ENCODE peak calls at places on chromosomes 13 and 19, in five cellular contexts. Z is fibroblast of the aortic adventitia, M is AG09309, P is lower leg skin, X is cardiac muscle cell. R is an unnamed sample.

GRCh38 chr19:55386515-55386947 is 799 bp downstream of the RPL28 start:
- DNase-seq in Z (no peak), M (no peak), P (no peak), X (no peak), R (no peak)

GRCh38 chr19:10603084-10603872 is 16.2 kb upstream of the AP1M2 start:
- DNase-seq in Z (no peak), M (no peak), P (peak), X (peak), R (no peak)

GRCh38 chr19:29517412-29517811 is 8.4 kb upstream of the VSTM2B start:
- DNase-seq in Z (no peak), M (no peak), P (no peak), X (no peak), R (peak)

GRCh38 chr19:41753936-41754529 is 1.3 kb upstream of the CEACAM6 start:
- DNase-seq in Z (peak), M (no peak), P (peak), X (peak), R (peak)

GRCh38 chr19:38658462-38659306 is 11.2 kb downstream of the ACTN4 start:
- DNase-seq in Z (peak), M (peak), P (no peak), X (peak), R (no peak)

GRCh38 chr19:22784051-22784450 is at the start of gene ZNF99:
- DNase-seq in Z (no peak), M (no peak), P (no peak), X (no peak), R (no peak)

GRCh38 chr19:16988661-16989060 is 37.9 kb downstream of the CPAMD8 start:
- DNase-seq in Z (no peak), M (no peak), P (no peak), X (no peak), R (no peak)

GRCh38 chr13:21338651-21339278 is 120.3 kb downstream of the ZDHHC20 start:
- DNase-seq in Z (no peak), M (no peak), P (peak), X (no peak), R (no peak)

GRCh38 chr13:44437356-44438233 is 64.0 kb downstream of the SERP2 start:
- DNase-seq in Z (peak), M (no peak), P (no peak), X (peak), R (no peak)

GRCh38 chr19:13849991-13850909 is 26.7 kb upstream of the NANOS3 start:
- DNase-seq in Z (peak), M (no peak), P (peak), X (peak), R (peak)

GRCh38 chr19:56721714-56722113 is 50.2 kb upstream of the ZNF835 start:
- DNase-seq in Z (no peak), M (no peak), P (no peak), X (no peak), R (no peak)

GRCh38 chr19:52190679-52191293 is 934 bp downstream of the PPP2R1A start:
- DNase-seq in Z (peak), M (no peak), P (peak), X (peak), R (peak)

GRCh38 chr19:10238172-10238783 is 7.1 kb upstream of the S1PR2 start:
- DNase-seq in Z (peak), M (no peak), P (peak), X (peak), R (no peak)

GRCh38 chr13:95641961-95642621 is 2.4 kb downstream of the DZIP1 start:
- DNase-seq in Z (peak), M (no peak), P (no peak), X (peak), R (peak)

GRCh38 chr13:93549326-93549855 is 322.8 kb downstream of the GPC6 start:
- DNase-seq in Z (peak), M (no peak), P (no peak), X (peak), R (no peak)

GRCh38 chr13:39023316-39023715 is 14.6 kb downstream of the PROSER1 start:
- DNase-seq in Z (peak), M (peak), P (no peak), X (peak), R (no peak)

GRCh38 chr19:48819366-48819816 is 8.6 kb upstream of the BCAT2 start:
- DNase-seq in Z (peak), M (peak), P (peak), X (peak), R (no peak)

GRCh38 chr19:14843587-14843986 is 5.1 kb downstream of the OR7A10 start:
- DNase-seq in Z (no peak), M (no peak), P (no peak), X (peak), R (no peak)

DNA sequence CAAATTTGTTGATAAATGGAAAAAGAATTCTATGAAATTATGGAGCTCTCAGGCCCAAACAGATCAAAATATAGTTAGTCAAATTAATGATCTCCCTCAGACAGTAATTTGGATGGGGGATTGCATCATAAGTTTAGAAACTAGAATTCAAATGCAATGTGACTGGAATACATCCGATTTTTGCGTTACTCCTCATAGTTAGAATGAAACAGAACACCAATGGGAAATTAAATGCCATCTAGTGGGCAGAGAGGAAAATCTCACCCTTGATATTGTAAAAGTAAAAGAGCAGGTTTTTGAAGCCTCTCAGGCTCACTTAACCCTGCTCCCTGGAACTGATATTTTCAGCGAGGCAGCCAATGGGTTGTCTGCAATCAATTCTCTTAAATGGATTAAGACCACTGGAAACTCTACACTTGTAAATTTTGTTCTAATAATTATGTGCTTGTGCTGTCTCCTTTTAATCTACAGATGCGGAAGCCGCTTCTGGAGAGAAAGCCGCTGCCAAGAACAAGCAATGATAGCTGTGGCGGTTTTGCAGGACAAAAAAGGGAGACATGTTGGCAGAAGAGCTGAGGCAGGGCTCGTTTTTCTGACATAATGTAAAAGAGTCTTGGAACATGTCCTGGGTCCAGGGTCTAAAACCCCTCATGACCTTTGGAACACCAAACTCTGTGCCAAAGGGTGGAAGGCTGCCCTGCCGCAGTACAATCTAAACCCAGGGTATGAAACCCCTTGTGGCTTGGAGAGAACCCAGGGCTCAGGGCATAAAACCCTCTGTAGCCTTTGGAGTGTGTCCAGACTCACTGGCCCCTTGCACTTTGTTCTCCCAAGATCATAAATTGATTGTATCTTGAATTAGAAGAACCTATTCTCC is 12.9 kb downstream of the ZNF417 start:
- DNase-seq in Z (peak), M (peak), P (peak), X (peak), R (no peak)
- TF ChIP-seq CTCF in Z (peak), M (peak), P (no peak), X (peak), R (peak)

GRCh38 chr13:24540236-24541126 is 27.9 kb upstream of the PARP4 start:
- DNase-seq in Z (no peak), M (no peak), P (no peak), X (peak), R (peak)
- TF ChIP-seq CTCF in Z (no peak), M (peak), P (no peak), X (peak), R (peak)

DNA sequence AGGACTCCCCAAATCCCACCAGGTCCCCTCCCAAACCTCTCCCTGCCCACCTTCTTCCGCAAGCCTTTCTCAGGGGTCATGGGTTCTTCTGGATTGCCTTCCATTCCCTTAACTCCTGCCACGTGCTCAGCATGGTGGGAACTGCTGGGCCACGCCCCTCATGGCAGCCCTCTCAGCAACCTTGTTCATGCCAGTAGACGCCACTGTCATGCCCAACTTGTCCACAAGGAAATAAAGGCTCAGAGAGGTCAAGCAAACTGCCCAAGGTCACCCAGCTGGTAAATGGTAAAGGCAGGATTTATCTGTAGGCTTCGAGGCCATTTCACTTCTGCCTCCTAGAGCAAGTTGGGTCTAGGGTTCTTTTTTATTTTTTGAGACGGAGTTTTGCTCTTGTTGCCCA is 10.9 kb downstream of the PRAM1 start:
- DNase-seq in Z (no peak), M (no peak), P (no peak), X (no peak), R (no peak)
- TF ChIP-seq CTCF in Z (peak), M (no peak), P (no peak), X (no peak), R (no peak)

GRCh38 chr13:112583592-112584277 is 4.2 kb downstream of the TUBGCP3 start:
- DNase-seq in Z (no peak), M (no peak), P (no peak), X (no peak), R (no peak)
- TF ChIP-seq CTCF in Z (no peak), M (no peak), P (no peak), X (no peak), R (no peak)

DNA sequence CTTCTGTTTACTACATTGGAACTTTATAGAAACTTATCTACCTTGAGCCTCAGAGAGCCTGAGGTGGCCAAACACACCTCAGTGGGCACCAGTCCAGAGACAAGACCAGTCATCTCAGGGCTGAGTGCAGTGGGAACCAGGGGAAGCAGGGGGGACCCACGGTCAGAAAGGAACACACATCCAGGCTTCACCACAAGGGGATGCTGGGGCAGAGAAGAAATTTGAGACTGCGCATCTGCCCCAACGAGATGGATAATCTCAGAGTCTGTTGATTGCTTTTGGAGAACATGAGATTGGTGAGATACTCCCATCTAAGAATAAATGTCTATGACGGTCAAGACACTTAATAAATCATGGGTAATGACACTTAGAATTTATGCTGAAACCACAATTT is 98.7 kb downstream of the DOCK9 start:
- DNase-seq in Z (no peak), M (no peak), P (no peak), X (no peak), R (no peak)
- TF ChIP-seq CTCF in Z (no peak), M (no peak), P (no peak), X (no peak), R (no peak)

DNA sequence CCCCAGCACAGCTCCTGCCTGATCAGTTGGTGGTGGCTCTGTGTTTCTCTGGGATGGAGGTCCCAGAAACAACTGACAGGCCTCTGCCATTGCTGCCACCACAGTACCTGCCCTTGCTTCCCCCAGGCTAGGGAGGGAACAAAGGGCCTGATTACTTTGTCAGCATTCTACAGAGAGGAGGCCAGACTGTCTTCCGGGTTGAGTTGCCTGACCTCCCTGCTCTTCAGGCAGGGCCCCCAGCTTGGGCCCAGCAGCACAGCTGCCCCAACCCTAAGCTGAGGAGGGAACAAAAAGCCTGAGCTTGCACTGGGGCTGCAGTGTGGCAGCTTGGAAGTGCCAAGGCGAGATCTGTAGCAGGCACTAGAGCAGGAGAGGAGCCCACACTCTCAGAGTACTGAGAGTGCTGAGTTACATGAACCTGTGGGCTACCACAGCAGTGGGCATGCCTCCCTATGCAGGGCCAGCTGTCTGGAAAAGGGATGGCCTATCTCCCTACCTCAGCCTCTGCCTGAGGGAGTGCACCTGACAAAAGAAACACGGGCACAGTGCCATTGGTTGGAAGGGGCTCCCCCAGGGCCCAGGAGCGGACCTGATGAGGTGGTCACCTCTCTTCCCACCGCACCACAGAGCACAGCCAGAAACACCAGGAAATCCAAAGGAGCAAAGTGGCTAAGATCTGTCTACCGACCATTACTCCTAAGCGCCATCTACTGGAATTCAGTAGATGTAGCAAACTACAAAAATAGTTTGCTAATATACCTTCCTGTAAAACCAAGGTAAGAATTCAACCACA is 24.4 kb downstream of the SLC25A15 start:
- DNase-seq in Z (peak), M (no peak), P (no peak), X (peak), R (no peak)
- TF ChIP-seq CTCF in Z (peak), M (peak), P (no peak), X (peak), R (peak)

DNA sequence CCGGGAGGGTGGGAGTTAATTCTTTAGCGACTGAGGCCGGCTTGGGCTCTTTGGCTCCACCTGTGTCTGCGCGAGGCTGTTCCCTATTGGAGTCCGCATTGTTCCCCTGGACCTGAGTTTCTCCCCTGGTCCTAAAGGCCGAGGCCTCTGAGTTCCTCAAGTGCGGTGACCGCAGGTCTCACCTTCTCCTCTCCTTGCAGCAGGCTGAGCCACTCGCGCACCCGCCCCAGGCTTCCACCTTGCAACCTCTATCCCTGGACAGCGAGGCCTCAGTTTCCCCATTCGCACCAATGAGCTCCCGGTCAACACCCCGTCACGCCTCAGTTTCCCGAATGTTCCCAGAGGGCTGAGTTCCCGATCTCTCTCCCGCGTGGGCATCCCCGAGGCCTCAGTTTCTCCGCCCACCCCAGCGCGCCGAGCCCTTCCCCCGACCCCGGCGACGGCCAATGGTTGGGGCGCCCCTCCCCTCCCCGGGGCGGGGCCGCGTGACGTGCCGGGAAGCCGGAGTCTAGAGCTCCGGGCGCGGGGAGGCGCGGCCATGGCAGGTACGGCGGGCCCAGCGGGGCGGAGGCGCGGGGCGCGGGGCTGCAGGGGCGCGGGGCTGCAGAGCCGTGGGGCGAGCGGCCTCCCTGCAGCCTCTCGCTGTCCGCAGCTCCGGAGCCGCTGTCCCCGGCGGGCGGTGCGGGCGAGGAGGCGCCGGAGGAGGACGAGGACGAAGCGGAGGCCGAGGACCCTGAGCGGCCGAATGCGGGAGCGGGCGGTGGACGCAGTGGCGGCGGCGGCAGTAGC is at the start of gene MPND:
- DNase-seq in Z (peak), M (no peak), P (peak), X (peak), R (peak)
- TF ChIP-seq CTCF in Z (peak), M (peak), P (no peak), X (peak), R (no peak)